ENCODE peak calls at places on chromosome 19, in six cellular contexts. K is IMR-90, L is trophoblast cell, I is H9, T is neuronal stem cell, G is H1. R is an unnamed sample. For H3K9me3, the result is how much of the 10 kb centered on the place peaks cover.

GRCh38 chr19:17052439-17052838 is 22.8 kb downstream of the HAUS8 start:
- DNase-seq in G (no peak), K (peak), L (peak), I (peak), T (no peak), R (peak)

GRCh38 chr19:10110076-10110971 is 1.2 kb upstream of the P2RY11 start:
- DNase-seq in G (no peak), T (no peak), K (no peak), I (no peak), L (no peak), R (no peak)

GRCh38 chr19:27794444-27795042 is 1418.4 kb downstream of the UQCRFS1 start:
- DNase-seq in K (peak), L (no peak), I (peak), G (no peak), T (peak), R (peak)

GRCh38 chr19:2652504-2653099 is 49.9 kb downstream of the GNG7 start:
- DNase-seq in L (no peak), G (no peak), K (no peak), I (no peak), T (no peak), R (no peak)

GRCh38 chr19:54470991-54471782 is 1.9 kb downstream of the CDC42EP5 start:
- DNase-seq in L (peak), K (no peak), T (no peak), G (no peak), I (peak), R (peak)

GRCh38 chr19:33259532-33259931 is 33.9 kb upstream of the SLC7A10 start:
- DNase-seq in K (no peak), G (no peak), I (no peak), T (no peak), L (no peak), R (no peak)

GRCh38 chr19:33397536-33398360 is 24.2 kb downstream of the CEBPG start:
- DNase-seq in I (peak), G (no peak), L (no peak), T (no peak), K (no peak), R (no peak)

GRCh38 chr19:53772943-53773342 is 51.2 kb downstream of the NLRP12 start:
- DNase-seq in L (peak), T (peak), K (peak), G (no peak), I (peak), R (peak)

GRCh38 chr19:30070970-30071632 is 129.1 kb downstream of the URI1 start:
- DNase-seq in G (no peak), I (no peak), K (no peak), T (no peak), L (no peak), R (no peak)

GRCh38 chr19:17435218-17435617 is 13.2 kb downstream of the TMEM221 start:
- DNase-seq in G (no peak), L (no peak), K (no peak), T (no peak), I (no peak), R (no peak)

GRCh38 chr19:41226053-41226873 is 7.2 kb downstream of the AXL start:
- DNase-seq in T (peak), L (peak), I (peak), K (peak), G (no peak), R (peak)

GRCh38 chr19:39251081-39251480 is 2.4 kb upstream of the IFNL4 start:
- DNase-seq in L (peak), K (no peak), I (no peak), G (no peak), T (no peak), R (no peak)

GRCh38 chr19:24054044-24054935 is 32.7 kb upstream of the ZNF254 start:
- DNase-seq in G (no peak), L (peak), T (no peak), K (peak), I (no peak), R (peak)

GRCh38 chr19:4556574-4557185 is 2.8 kb downstream of the SEMA6B start:
- DNase-seq in L (peak), I (peak), G (no peak), T (no peak), K (no peak), R (peak)

GRCh38 chr19:19642506-19643157 is 825 bp downstream of the GMIP start:
- DNase-seq in I (no peak), G (no peak), L (peak), T (no peak), K (no peak), R (peak)

GRCh38 chr19:49453757-49454248 is 778 bp downstream of the ALDH16A1 start:
- DNase-seq in L (no peak), I (no peak), K (no peak), T (no peak), G (no peak), R (no peak)

GRCh38 chr19:10808937-10809655 is 26.9 kb downstream of the TMED1 start:
- DNase-seq in T (no peak), G (no peak), I (no peak), K (peak), L (no peak), R (no peak)

GRCh38 chr19:53394522-53394973 is 401 bp upstream of the ZNF765 start:
- DNase-seq in T (no peak), K (peak), L (peak), G (no peak), I (peak), R (peak)

GRCh38 chr19:45917421-45918091 is 3.0 kb upstream of the NANOS2 start:
- DNase-seq in K (no peak), G (no peak), L (no peak), T (no peak), I (no peak), R (no peak)

GRCh38 chr19:16327501-16327900 is 2.9 kb downstream of the KLF2 start:
- DNase-seq in I (no peak), L (no peak), G (no peak), T (no peak), K (no peak), R (no peak)

GRCh38 chr19:1069009-1069779 is 2.2 kb downstream of the ARHGAP45 start:
- DNase-seq in L (no peak), K (no peak), I (no peak), T (no peak), G (no peak), R (no peak)

GRCh38 chr19:42178791-42179500 is 38.5 kb downstream of the DEDD2 start:
- DNase-seq in L (no peak), G (peak), K (no peak), T (peak), I (peak), R (no peak)

GRCh38 chr19:19820774-19821315 is 705 bp downstream of the ZNF506 start:
- DNase-seq in I (no peak), G (no peak), T (no peak), K (no peak), L (no peak), R (no peak)

GRCh38 chr19:7799640-7800355 is 30.2 kb upstream of the EVI5L start:
- DNase-seq in L (peak), G (peak), I (peak), K (peak), T (peak), R (peak)

GRCh38 chr19:42018503-42019193 is 24.6 kb upstream of the ATP1A3 start:
- DNase-seq in G (no peak), K (peak), I (no peak), T (no peak), L (no peak), R (no peak)

GRCh38 chr19:17424743-17425365 is 5.0 kb downstream of the MVB12A start:
- DNase-seq in G (no peak), L (peak), I (peak), T (peak), K (peak), R (peak)

GRCh38 chr19:35717665-35718344 is at the start of gene KMT2B:
- DNase-seq in G (no peak), T (no peak), K (no peak), I (peak), L (no peak), R (no peak)

GRCh38 chr19:2982983-2983350 is 5.6 kb downstream of the TLE6 start:
- DNase-seq in K (peak), G (no peak), I (no peak), L (peak), T (no peak), R (peak)

GRCh38 chr19:46729696-46730095 is 12.8 kb upstream of the PRKD2 start:
- DNase-seq in G (no peak), I (no peak), K (no peak), L (no peak), T (no peak), R (no peak)

GRCh38 chr19:7550987-7551761 is 15.7 kb downstream of the PNPLA6 start:
- DNase-seq in T (peak), G (peak), I (peak), K (peak), L (peak), R (peak)

GRCh38 chr19:21921691-21922180 is 85.8 kb upstream of the ZNF43 start:
- DNase-seq in K (no peak), G (no peak), L (peak), I (no peak), T (no peak), R (no peak)
- H3K9me3 ChIP-seq in K (under half), G (half or more), L (under half), I (half or more), T (under half), R (half or more)

DNA sequence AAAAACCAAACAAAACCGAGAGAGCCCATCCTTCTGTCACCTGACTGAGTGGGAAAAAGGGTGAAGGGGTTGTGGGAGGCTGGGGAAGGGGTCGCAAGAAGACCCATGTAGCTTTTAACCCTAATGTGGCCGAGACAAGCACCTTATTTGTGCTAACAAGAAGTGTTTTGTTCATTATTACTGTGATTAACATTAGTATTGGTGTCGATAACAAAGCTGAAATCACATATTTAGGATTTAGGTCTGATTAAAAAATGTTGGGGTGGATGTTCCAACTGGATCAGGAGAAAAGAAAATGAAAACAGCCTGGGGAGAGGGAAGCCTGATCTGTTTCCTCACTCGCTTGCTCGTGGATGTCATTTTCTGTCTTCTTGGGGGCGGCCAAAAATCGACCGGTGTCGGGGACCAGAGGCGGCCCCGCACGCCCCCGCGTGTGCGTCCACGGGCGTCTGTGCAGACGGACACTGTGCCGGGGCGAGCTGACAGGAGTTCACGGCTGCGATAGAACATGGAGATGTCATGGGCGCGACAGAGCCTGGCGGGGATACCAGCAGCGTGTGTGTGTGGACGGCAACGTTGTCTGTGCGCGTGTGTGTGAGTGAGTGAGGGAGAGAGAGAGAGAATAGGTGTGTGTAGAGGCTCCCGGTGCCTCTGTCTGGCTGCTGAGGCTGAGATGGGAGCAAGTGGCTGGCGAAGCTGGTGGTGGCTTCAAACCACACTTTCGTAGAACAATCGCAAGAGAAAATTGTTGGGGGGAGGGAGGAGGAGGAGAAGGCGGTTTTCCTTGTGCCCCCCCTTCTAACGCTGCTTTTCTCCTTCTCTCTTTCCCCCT is 29.1 kb downstream of the NFIX start:
- DNase-seq in T (no peak), I (no peak), L (no peak), K (peak), G (no peak), R (peak)
- H4K8ac ChIP-seq in T (no peak), I (no peak), L (no peak), K (peak), G (no peak), R (no peak)

DNA sequence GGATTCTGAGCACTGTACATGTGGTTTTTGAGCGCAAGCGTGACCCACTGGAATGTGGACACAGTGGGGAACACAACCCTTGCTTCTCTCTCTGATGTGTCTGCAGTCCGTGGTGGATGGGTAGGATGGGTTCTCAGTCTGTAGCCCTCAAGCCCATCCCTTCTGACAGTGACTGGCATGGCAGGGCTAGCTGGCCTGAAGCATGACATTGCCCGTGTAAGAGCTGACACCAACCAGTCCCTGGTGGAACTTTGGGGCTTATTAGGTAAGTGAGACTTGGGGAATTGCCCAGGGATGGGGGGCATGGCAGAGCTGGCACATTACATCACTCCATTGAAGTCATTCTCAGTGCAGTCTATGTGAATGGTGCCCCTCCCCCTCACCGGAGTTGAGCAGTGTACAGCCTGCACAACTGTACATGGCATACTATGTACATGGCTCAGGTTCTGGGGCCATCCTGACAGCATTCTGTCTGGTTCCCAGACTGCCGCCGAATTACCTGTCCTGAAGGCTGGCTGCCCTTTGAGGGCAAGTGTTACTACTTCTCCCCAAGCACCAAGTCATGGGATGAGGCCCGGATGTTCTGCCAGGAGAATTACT is 16.8 kb downstream of the CLEC17A start:
- DNase-seq in K (no peak), T (no peak), I (no peak), L (no peak), G (no peak), R (no peak)
- H3K9me3 ChIP-seq in K (under half), T (under half), I (under half), L (under half), G (half or more), R (under half)

GRCh38 chr19:51965583-51965982 is 21.1 kb downstream of the ZNF350 start:
- DNase-seq in K (no peak), T (no peak), G (no peak), L (no peak), I (no peak), R (no peak)

DNA sequence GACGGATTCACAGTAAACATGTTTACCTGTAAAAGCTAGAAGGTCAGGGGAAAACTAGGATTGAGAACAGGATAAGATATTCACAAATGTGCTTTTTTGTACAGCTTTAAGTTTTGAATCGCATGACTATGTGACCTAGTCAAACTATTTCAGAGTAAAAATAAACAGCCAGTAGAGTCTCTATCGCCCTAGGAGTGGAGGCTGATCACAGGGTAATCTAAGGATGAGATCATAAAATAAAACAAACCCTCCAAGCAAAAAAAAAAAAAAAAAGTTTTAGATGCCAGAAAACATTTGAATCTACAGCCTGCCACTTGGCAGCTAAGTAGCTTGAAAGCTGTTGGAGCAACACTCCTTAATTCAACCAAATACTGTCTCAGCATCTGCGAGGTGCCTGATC is 26.8 kb downstream of the ZNF350 start:
- DNase-seq in I (no peak), G (no peak), K (peak), T (no peak), L (no peak), R (peak)
- H4K8ac ChIP-seq in I (no peak), G (no peak), K (no peak), T (no peak), L (no peak), R (no peak)

GRCh38 chr19:57056972-57057371 is 62.8 kb upstream of the USP29 start:
- DNase-seq in G (no peak), K (peak), L (peak), I (no peak), T (no peak), R (no peak)
- H3K9me3 ChIP-seq in G (half or more), K (under half), L (under half), I (half or more), T (under half), R (under half)